ENCODE peak calls at places on chromosomes 1 and 21, in seven cellular contexts. One of them, this sample, is unnamed.

GRCh38 chr1:225474439-225474985 is 46.7 kb upstream of the LBR start:
- DNase-seq in OCI-LY7: no peak
- DNase-seq in progenitor cell of endocrine pancreas: no peak
- DNase-seq in heart right ventricle: no peak
- DNase-seq in tibial artery: peak; percentile 55
- DNase-seq in psoas muscle: no peak
- DNase-seq in prostate gland: no peak
- DNase-seq in this sample: no peak

GRCh38 chr1:26721669-26722355 is 26.0 kb downstream of the ARID1A start:
- DNase-seq in heart right ventricle: no peak
- DNase-seq in prostate gland: no peak
- DNase-seq in tibial artery: no peak
- DNase-seq in OCI-LY7: no peak
- DNase-seq in psoas muscle: no peak
- DNase-seq in progenitor cell of endocrine pancreas: no peak
- DNase-seq in this sample: peak; percentile 28

GRCh38 chr1:235105051-235106043 is 23.3 kb downstream of the TOMM20 start:
- DNase-seq in progenitor cell of endocrine pancreas: no peak
- DNase-seq in heart right ventricle: no peak
- DNase-seq in tibial artery: no peak
- DNase-seq in psoas muscle: no peak
- DNase-seq in prostate gland: no peak
- DNase-seq in OCI-LY7: peak; percentile 13
- DNase-seq in this sample: peak; percentile 82

GRCh38 chr21:39144191-39144590 is 39.1 kb downstream of the PSMG1 start:
- DNase-seq in prostate gland: no peak
- DNase-seq in tibial artery: no peak
- DNase-seq in OCI-LY7: peak; percentile 36
- DNase-seq in psoas muscle: no peak
- DNase-seq in heart right ventricle: no peak
- DNase-seq in progenitor cell of endocrine pancreas: no peak
- DNase-seq in this sample: no peak

GRCh38 chr1:21000245-21000594 is 176.5 kb downstream of the EIF4G3 start:
- DNase-seq in heart right ventricle: no peak
- DNase-seq in psoas muscle: no peak
- DNase-seq in OCI-LY7: no peak
- DNase-seq in tibial artery: no peak
- DNase-seq in prostate gland: no peak
- DNase-seq in progenitor cell of endocrine pancreas: no peak
- DNase-seq in this sample: no peak

GRCh38 chr1:206834217-206834616 is 31.2 kb upstream of the IL20 start:
- DNase-seq in tibial artery: no peak
- DNase-seq in progenitor cell of endocrine pancreas: no peak
- DNase-seq in heart right ventricle: no peak
- DNase-seq in prostate gland: no peak
- DNase-seq in psoas muscle: no peak
- DNase-seq in OCI-LY7: no peak
- DNase-seq in this sample: no peak

GRCh38 chr1:231383159-231383855 is 38.8 kb downstream of the EGLN1 start:
- DNase-seq in prostate gland: no peak
- DNase-seq in psoas muscle: peak; percentile 59
- DNase-seq in OCI-LY7: no peak
- DNase-seq in heart right ventricle: no peak
- DNase-seq in tibial artery: no peak
- DNase-seq in progenitor cell of endocrine pancreas: no peak
- DNase-seq in this sample: no peak

GRCh38 chr1:237390798-237391197 is 348.8 kb downstream of the RYR2 start:
- DNase-seq in psoas muscle: no peak
- DNase-seq in OCI-LY7: no peak
- DNase-seq in prostate gland: no peak
- DNase-seq in tibial artery: no peak
- DNase-seq in heart right ventricle: no peak
- DNase-seq in progenitor cell of endocrine pancreas: no peak
- DNase-seq in this sample: no peak

GRCh38 chr1:118326960-118327629 is 142.1 kb upstream of the SPAG17 start:
- DNase-seq in tibial artery: no peak
- DNase-seq in progenitor cell of endocrine pancreas: no peak
- DNase-seq in psoas muscle: no peak
- DNase-seq in OCI-LY7: no peak
- DNase-seq in heart right ventricle: no peak
- DNase-seq in prostate gland: no peak
- DNase-seq in this sample: no peak

GRCh38 chr1:94383966-94384408 is 34.2 kb upstream of the ABCD3 start:
- DNase-seq in heart right ventricle: no peak
- DNase-seq in prostate gland: no peak
- DNase-seq in psoas muscle: no peak
- DNase-seq in progenitor cell of endocrine pancreas: no peak
- DNase-seq in OCI-LY7: no peak
- DNase-seq in tibial artery: no peak
- DNase-seq in this sample: peak; percentile 14

GRCh38 chr1:93593868-93594602 is 87.6 kb downstream of the BCAR3 start:
- DNase-seq in progenitor cell of endocrine pancreas: no peak
- DNase-seq in prostate gland: no peak
- DNase-seq in tibial artery: no peak
- DNase-seq in psoas muscle: no peak
- DNase-seq in heart right ventricle: no peak
- DNase-seq in OCI-LY7: no peak
- DNase-seq in this sample: no peak

GRCh38 chr1:94529416-94529815 is 12.1 kb downstream of the F3 start:
- DNase-seq in tibial artery: no peak
- DNase-seq in psoas muscle: no peak
- DNase-seq in progenitor cell of endocrine pancreas: no peak
- DNase-seq in OCI-LY7: no peak
- DNase-seq in heart right ventricle: no peak
- DNase-seq in prostate gland: no peak
- DNase-seq in this sample: no peak

GRCh38 chr21:37503848-37504467 is 137.4 kb downstream of the DYRK1A start:
- DNase-seq in progenitor cell of endocrine pancreas: no peak
- DNase-seq in tibial artery: no peak
- DNase-seq in psoas muscle: no peak
- DNase-seq in OCI-LY7: no peak
- DNase-seq in heart right ventricle: no peak
- DNase-seq in prostate gland: no peak
- DNase-seq in this sample: no peak

GRCh38 chr1:162943627-162944026 is 82.7 kb upstream of the CCDC190 start:
- DNase-seq in prostate gland: no peak
- DNase-seq in progenitor cell of endocrine pancreas: no peak
- DNase-seq in psoas muscle: no peak
- DNase-seq in OCI-LY7: no peak
- DNase-seq in tibial artery: no peak
- DNase-seq in heart right ventricle: no peak
- DNase-seq in this sample: no peak

GRCh38 chr1:63189677-63190076 is 132.7 kb upstream of the FOXD3 start:
- DNase-seq in OCI-LY7: no peak
- DNase-seq in heart right ventricle: no peak
- DNase-seq in prostate gland: no peak
- DNase-seq in psoas muscle: no peak
- DNase-seq in progenitor cell of endocrine pancreas: no peak
- DNase-seq in tibial artery: no peak
- DNase-seq in this sample: no peak

GRCh38 chr1:223652436-223652901 is 13.0 kb downstream of the CAPN8 start:
- DNase-seq in tibial artery: no peak
- DNase-seq in prostate gland: no peak
- DNase-seq in heart right ventricle: no peak
- DNase-seq in OCI-LY7: no peak
- DNase-seq in progenitor cell of endocrine pancreas: no peak
- DNase-seq in psoas muscle: no peak
- DNase-seq in this sample: no peak

GRCh38 chr21:44054710-44055109 is 42.6 kb downstream of the TRAPPC10 start:
- DNase-seq in psoas muscle: no peak
- DNase-seq in prostate gland: no peak
- DNase-seq in heart right ventricle: no peak
- DNase-seq in OCI-LY7: no peak
- DNase-seq in tibial artery: peak; percentile 41
- DNase-seq in progenitor cell of endocrine pancreas: no peak
- DNase-seq in this sample: no peak

GRCh38 chr1:21869620-21870121 is 57.6 kb downstream of the LDLRAD2 start:
- DNase-seq in progenitor cell of endocrine pancreas: no peak
- DNase-seq in heart right ventricle: peak; percentile 82
- DNase-seq in prostate gland: peak; percentile 81
- DNase-seq in psoas muscle: peak; percentile 88
- DNase-seq in tibial artery: peak; percentile 97
- DNase-seq in OCI-LY7: no peak
- DNase-seq in this sample: no peak

GRCh38 chr1:215992620-215993019 is 425.5 kb downstream of the KCTD3 start:
- DNase-seq in prostate gland: no peak
- DNase-seq in progenitor cell of endocrine pancreas: no peak
- DNase-seq in psoas muscle: no peak
- DNase-seq in heart right ventricle: no peak
- DNase-seq in OCI-LY7: no peak
- DNase-seq in tibial artery: no peak
- DNase-seq in this sample: peak; percentile 4

GRCh38 chr1:244322181-244322580 is 129.5 kb downstream of the ADSS2 start:
- DNase-seq in prostate gland: no peak
- DNase-seq in heart right ventricle: no peak
- DNase-seq in tibial artery: no peak
- DNase-seq in progenitor cell of endocrine pancreas: no peak
- DNase-seq in OCI-LY7: no peak
- DNase-seq in psoas muscle: no peak
- DNase-seq in this sample: no peak

DNA sequence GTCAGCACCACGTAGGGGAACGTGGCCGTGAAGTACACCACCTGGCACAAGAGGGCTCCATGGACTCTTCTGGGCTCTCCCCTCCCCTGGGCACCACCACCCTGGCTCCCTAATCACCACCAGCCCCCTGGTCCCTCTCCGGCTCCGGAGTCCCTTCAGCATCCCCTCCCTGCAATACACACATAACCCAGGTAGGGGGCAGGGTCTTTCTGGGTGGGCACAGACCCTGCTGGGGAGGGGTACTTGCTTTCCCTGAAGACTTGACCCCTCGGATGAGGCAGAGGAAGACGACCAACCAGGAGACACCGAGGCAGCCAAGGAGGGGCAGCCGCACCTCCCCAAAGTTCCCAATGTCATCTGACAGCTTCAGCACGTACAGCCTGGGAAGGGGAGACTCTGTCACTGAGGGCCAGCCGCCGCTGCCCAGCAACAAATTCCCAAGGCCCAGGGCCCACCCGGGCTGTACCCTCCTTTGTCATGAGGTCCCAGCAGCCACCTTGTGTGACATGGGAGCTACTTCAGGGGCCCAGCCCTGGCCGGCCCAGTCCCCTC is 11.3 kb downstream of the CCDC24 start:
- DNase-seq in progenitor cell of endocrine pancreas: no peak
- DNase-seq in prostate gland: no peak
- DNase-seq in heart right ventricle: no peak
- DNase-seq in psoas muscle: no peak
- DNase-seq in tibial artery: no peak
- DNase-seq in OCI-LY7: no peak
- DNase-seq in this sample: no peak
- TF ChIP-seq CTCF in progenitor cell of endocrine pancreas: peak; percentile 33
- TF ChIP-seq CTCF in prostate gland: no peak
- TF ChIP-seq CTCF in heart right ventricle: no peak
- TF ChIP-seq CTCF in psoas muscle: no peak
- TF ChIP-seq CTCF in tibial artery: no peak
- TF ChIP-seq CTCF in OCI-LY7: peak; percentile 46
- TF ChIP-seq CTCF in this sample: peak; percentile 0

DNA sequence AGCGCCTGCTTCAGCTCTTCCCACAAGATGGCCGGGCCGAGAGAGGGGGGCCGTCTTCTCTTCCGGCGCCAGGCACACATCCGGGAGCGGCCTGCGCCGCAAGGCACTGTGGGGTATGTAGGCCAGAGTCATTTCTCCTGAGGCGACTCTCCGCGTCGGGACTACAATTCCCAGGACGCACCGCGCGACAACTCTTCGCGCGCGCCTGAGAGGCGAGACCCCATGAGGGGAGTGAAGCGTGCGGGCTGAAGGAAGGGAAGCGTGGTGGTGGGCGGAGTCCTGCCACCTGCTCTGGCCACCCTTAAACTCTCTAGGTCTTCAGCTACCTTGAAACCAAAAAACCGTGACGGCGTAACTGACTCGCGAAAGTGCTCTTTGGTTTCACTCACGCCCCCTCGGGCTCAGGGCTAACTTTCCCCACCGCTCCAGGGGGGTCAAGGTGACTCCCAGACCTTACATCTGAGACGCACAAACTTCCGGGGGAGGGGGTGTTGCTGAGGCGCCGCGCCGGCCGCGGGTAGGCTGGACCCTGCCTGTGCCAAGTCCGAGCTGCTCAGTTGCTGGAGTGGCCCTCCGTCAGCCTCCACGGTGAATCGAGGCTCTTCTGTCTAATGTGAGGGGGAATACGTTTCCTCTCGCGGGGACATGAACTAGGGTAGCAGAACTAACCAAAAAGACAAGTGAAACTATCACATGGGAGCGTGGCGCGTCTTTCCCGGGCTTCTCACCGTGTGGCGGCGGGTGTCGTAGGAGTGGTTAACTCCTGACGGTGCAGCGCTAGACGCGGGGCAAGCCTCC is at the start of gene SERBP1:
- DNase-seq in psoas muscle: peak; percentile 98
- DNase-seq in prostate gland: peak; percentile 97
- DNase-seq in heart right ventricle: peak; percentile 96
- DNase-seq in progenitor cell of endocrine pancreas: peak; percentile 90
- DNase-seq in OCI-LY7: peak; percentile 99
- DNase-seq in tibial artery: peak; percentile 97
- DNase-seq in this sample: peak; percentile 95
- TF ChIP-seq CTCF in psoas muscle: no peak
- TF ChIP-seq CTCF in prostate gland: no peak
- TF ChIP-seq CTCF in heart right ventricle: no peak
- TF ChIP-seq CTCF in progenitor cell of endocrine pancreas: no peak
- TF ChIP-seq CTCF in OCI-LY7: no peak
- TF ChIP-seq CTCF in tibial artery: peak; percentile 14
- TF ChIP-seq CTCF in this sample: no peak

GRCh38 chr1:66254785-66255184 is 279.2 kb upstream of the SGIP1 start:
- DNase-seq in progenitor cell of endocrine pancreas: no peak
- DNase-seq in tibial artery: no peak
- DNase-seq in psoas muscle: no peak
- DNase-seq in heart right ventricle: no peak
- DNase-seq in OCI-LY7: no peak
- DNase-seq in prostate gland: no peak
- DNase-seq in this sample: no peak
- TF ChIP-seq CTCF in progenitor cell of endocrine pancreas: no peak
- TF ChIP-seq CTCF in tibial artery: no peak
- TF ChIP-seq CTCF in psoas muscle: no peak
- TF ChIP-seq CTCF in heart right ventricle: no peak
- TF ChIP-seq CTCF in OCI-LY7: no peak
- TF ChIP-seq CTCF in prostate gland: no peak
- TF ChIP-seq CTCF in this sample: no peak

GRCh38 chr1:186623547-186623946 is 56.7 kb downstream of the PTGS2 start:
- DNase-seq in heart right ventricle: no peak
- DNase-seq in progenitor cell of endocrine pancreas: no peak
- DNase-seq in prostate gland: no peak
- DNase-seq in OCI-LY7: no peak
- DNase-seq in tibial artery: no peak
- DNase-seq in psoas muscle: no peak
- DNase-seq in this sample: no peak

GRCh38 chr1:186615332-186615731 is 64.9 kb downstream of the PTGS2 start:
- DNase-seq in heart right ventricle: no peak
- DNase-seq in psoas muscle: no peak
- DNase-seq in OCI-LY7: no peak
- DNase-seq in progenitor cell of endocrine pancreas: no peak
- DNase-seq in prostate gland: no peak
- DNase-seq in tibial artery: no peak
- DNase-seq in this sample: no peak

GRCh38 chr1:186620951-186621350 is 59.3 kb downstream of the PTGS2 start:
- DNase-seq in OCI-LY7: no peak
- DNase-seq in prostate gland: no peak
- DNase-seq in heart right ventricle: no peak
- DNase-seq in psoas muscle: no peak
- DNase-seq in progenitor cell of endocrine pancreas: no peak
- DNase-seq in tibial artery: no peak
- DNase-seq in this sample: peak; percentile 12

GRCh38 chr1:186620526-186620925 is 59.7 kb downstream of the PTGS2 start:
- DNase-seq in prostate gland: no peak
- DNase-seq in heart right ventricle: no peak
- DNase-seq in tibial artery: no peak
- DNase-seq in psoas muscle: no peak
- DNase-seq in OCI-LY7: no peak
- DNase-seq in progenitor cell of endocrine pancreas: no peak
- DNase-seq in this sample: no peak

GRCh38 chr1:186617860-186618780 is 62.1 kb downstream of the PTGS2 start:
- DNase-seq in prostate gland: no peak
- DNase-seq in OCI-LY7: peak; percentile 62
- DNase-seq in heart right ventricle: peak; percentile 8
- DNase-seq in tibial artery: no peak
- DNase-seq in progenitor cell of endocrine pancreas: no peak
- DNase-seq in psoas muscle: peak; percentile 58
- DNase-seq in this sample: peak; percentile 74
- TF ChIP-seq CTCF in prostate gland: no peak
- TF ChIP-seq CTCF in OCI-LY7: no peak
- TF ChIP-seq CTCF in heart right ventricle: no peak
- TF ChIP-seq CTCF in tibial artery: no peak
- TF ChIP-seq CTCF in progenitor cell of endocrine pancreas: no peak
- TF ChIP-seq CTCF in psoas muscle: no peak
- TF ChIP-seq CTCF in this sample: no peak